ENCODE peak calls at places on chromosomes 12 and 14, in ten cellular contexts. O, M, E, J, H, W, D, A, L and G are unnamed samples.
A peak's percentile ranks its signal among the peaks of the same experiment; 100 is the strongest.

GRCh38 chr12:26871985-26872384 is 39.0 kb upstream of the ITPR2 start:
- DNase-seq in W (no peak), H (no peak), O (no peak), D (no peak), L (no peak), A (no peak), E (no peak), M (no peak), J (no peak), G (no peak)

GRCh38 chr12:124410354-124411175 is 115.7 kb downstream of the RFLNA start:
- DNase-seq in D (peak; percentile 41), L (no peak), M (no peak), O (no peak), W (no peak), J (no peak), A (no peak), E (no peak), H (no peak), G (no peak)

GRCh38 chr14:69612014-69612758 is 790 bp downstream of the SUSD6 start:
- DNase-seq in J (no peak), O (peak; percentile 48), H (no peak), M (peak; percentile 30), L (peak; percentile 20), A (peak; percentile 37), W (peak; percentile 30), E (peak; percentile 31), D (peak; percentile 23), G (peak; percentile 50)

GRCh38 chr12:27732281-27732680 is 21.6 kb downstream of the MRPS35 start:
- DNase-seq in W (no peak), J (no peak), H (no peak), M (no peak), L (no peak), O (no peak), A (no peak), E (no peak), D (no peak), G (no peak)

GRCh38 chr14:22594156-22594716 is 3.9 kb upstream of the ABHD4 start:
- DNase-seq in E (no peak), A (no peak), H (no peak), O (no peak), M (no peak), W (no peak), L (no peak), J (no peak), D (peak; percentile 62), G (no peak)

GRCh38 chr12:76927170-76927784 is 48.5 kb upstream of the CSRP2 start:
- DNase-seq in E (no peak), H (peak; percentile 21), D (peak; percentile 57), A (peak; percentile 8), M (peak; percentile 45), J (no peak), L (no peak), O (peak; percentile 24), W (peak; percentile 15), G (peak; percentile 18)

GRCh38 chr14:105313381-105314286 is 914 bp upstream of the PACS2 start:
- DNase-seq in W (peak; percentile 48), H (no peak), O (no peak), J (no peak), E (no peak), D (no peak), A (no peak), M (peak; percentile 57), L (no peak), G (peak; percentile 20)

GRCh38 chr12:57803317-57803893 is 15.1 kb downstream of the AVIL start:
- DNase-seq in W (peak; percentile 59), D (peak; percentile 42), J (peak; percentile 36), L (no peak), H (peak; percentile 13), A (peak; percentile 44), M (no peak), O (peak; percentile 38), E (peak; percentile 6), G (peak; percentile 44)

GRCh38 chr12:31323466-31324115 is 2.4 kb downstream of the SINHCAF start:
- DNase-seq in E (peak; percentile 36), W (no peak), A (no peak), D (no peak), M (peak; percentile 18), O (peak; percentile 55), H (no peak), J (no peak), L (peak; percentile 41), G (peak; percentile 45)